ENCODE peak calls at places on chromosomes 1 and 21, in nine cellular contexts. W is BJ, T is right lobe of liver, O is brain microvascular endothelial cell, G is keratinocyte, Y is transverse colon, H is lung, P is pancreas, D is neural progenitor cell. E is an unnamed sample.

GRCh38 chr1:183285746-183286145 is 99.7 kb downstream of the LAMC2 start:
- DNase-seq in T (no peak), H (no peak), W (no peak), P (no peak), O (peak; percentile 16), D (no peak), Y (no peak), G (no peak), E (no peak)

GRCh38 chr1:22618056-22618455 is 18.4 kb upstream of the C1QA start:
- DNase-seq in G (no peak), Y (no peak), P (no peak), W (no peak), O (no peak), H (no peak), D (no peak), T (no peak), E (no peak)

GRCh38 chr1:39500862-39501389 is 9.5 kb downstream of the BMP8A start:
- DNase-seq in Y (no peak), T (no peak), O (no peak), H (no peak), W (no peak), P (no peak), D (no peak), G (no peak), E (no peak)

GRCh38 chr1:9561429-9561828 is 22.2 kb downstream of the SLC25A33 start:
- DNase-seq in H (no peak), Y (peak; percentile 45), D (no peak), G (peak; percentile 44), T (no peak), W (peak; percentile 90), P (no peak), O (peak; percentile 84), E (peak; percentile 84)

GRCh38 chr21:31644648-31645047 is 14.8 kb upstream of the SOD1 start:
- DNase-seq in P (no peak), H (no peak), W (no peak), O (no peak), G (no peak), Y (peak; percentile 31), D (no peak), T (no peak), E (no peak)

GRCh38 chr1:31227891-31228290 is 11.8 kb downstream of the NKAIN1 start:
- DNase-seq in D (peak; percentile 78), H (no peak), Y (no peak), T (no peak), P (no peak), O (no peak), G (no peak), W (no peak), E (no peak)

GRCh38 chr1:152667625-152668024 is 4.4 kb downstream of the LCE2D start:
- DNase-seq in G (no peak), P (no peak), H (no peak), T (no peak), Y (no peak), O (no peak), D (no peak), W (no peak), E (no peak)

GRCh38 chr1:172450524-172450885 is 6.6 kb upstream of the PIGC start:
- DNase-seq in P (peak; percentile 60), G (no peak), Y (peak; percentile 20), D (peak; percentile 28), T (peak; percentile 83), W (no peak), H (no peak), O (no peak), E (no peak)

GRCh38 chr1:22808186-22808845 is 97.7 kb downstream of the EPHB2 start:
- DNase-seq in W (no peak), Y (no peak), P (no peak), G (no peak), H (no peak), D (no peak), O (peak; percentile 31), T (no peak), E (no peak)

GRCh38 chr1:19477284-19478240 is 7.8 kb downstream of the CAPZB start:
- DNase-seq in W (no peak), P (no peak), D (no peak), G (no peak), Y (peak; percentile 51), H (no peak), T (no peak), O (no peak), E (no peak)

GRCh38 chr1:29208462-29208861 is 22.3 kb downstream of the MECR start:
- DNase-seq in Y (no peak), P (no peak), W (no peak), G (no peak), H (no peak), T (no peak), D (no peak), O (no peak), E (no peak)
- H3K36me3 ChIP-seq in Y (peaks cover 4% of the 10 kb centered on the region), P (no peaks in the 10 kb centered on the region), W (peaks cover 2% of the 10 kb centered on the region), G (peaks cover 29% of the 10 kb centered on the region), H (peaks cover 24% of the 10 kb centered on the region), T (no peaks in the 10 kb centered on the region), D (no peaks in the 10 kb centered on the region), O (peaks cover 11% of the 10 kb centered on the region), E (peaks cover 3% of the 10 kb centered on the region)

GRCh38 chr1:156746716-156747631 is 4.5 kb downstream of the HDGF start:
- DNase-seq in P (peak; percentile 87), H (peak; percentile 91), Y (peak; percentile 93), D (peak; percentile 94), W (peak; percentile 64), T (peak; percentile 95), G (peak; percentile 87), O (peak; percentile 95), E (no peak)
- TF ChIP-seq CTCF in P (no peak), H (no peak), Y (no peak), D (peak; percentile 55), W (peak; percentile 43), T (peak; percentile 7), G (peak; percentile 22), O (peak; percentile 48), E (peak; percentile 29)

GRCh38 chr1:91005285-91005684 is 16.6 kb downstream of the ZNF644 start:
- DNase-seq in H (no peak), O (no peak), D (no peak), Y (no peak), G (no peak), T (no peak), W (no peak), P (no peak), E (no peak)

GRCh38 chr1:91006113-91006908 is 15.5 kb downstream of the ZNF644 start:
- DNase-seq in W (no peak), Y (no peak), D (no peak), G (no peak), O (no peak), H (no peak), T (no peak), P (no peak), E (no peak)

GRCh38 chr1:91007092-91007491 is 14.7 kb downstream of the ZNF644 start:
- DNase-seq in W (no peak), T (no peak), H (no peak), Y (no peak), P (no peak), D (no peak), G (no peak), O (no peak), E (no peak)

GRCh38 chr1:91004145-91004544 is 17.7 kb downstream of the ZNF644 start:
- DNase-seq in H (no peak), Y (no peak), G (no peak), P (no peak), W (no peak), T (no peak), O (no peak), D (no peak), E (no peak)

GRCh38 chr1:91007827-91008226 is 14.0 kb downstream of the ZNF644 start:
- DNase-seq in D (no peak), Y (no peak), G (no peak), H (no peak), P (no peak), T (no peak), W (no peak), O (no peak), E (no peak)
- H3K36me3 ChIP-seq in D (peaks cover 25% of the 10 kb centered on the region), Y (no peaks in the 10 kb centered on the region), G (no peaks in the 10 kb centered on the region), H (no peaks in the 10 kb centered on the region), P (no peaks in the 10 kb centered on the region), T (no peaks in the 10 kb centered on the region), W (no peaks in the 10 kb centered on the region), O (no peaks in the 10 kb centered on the region), E (no peaks in the 10 kb centered on the region)

DNA sequence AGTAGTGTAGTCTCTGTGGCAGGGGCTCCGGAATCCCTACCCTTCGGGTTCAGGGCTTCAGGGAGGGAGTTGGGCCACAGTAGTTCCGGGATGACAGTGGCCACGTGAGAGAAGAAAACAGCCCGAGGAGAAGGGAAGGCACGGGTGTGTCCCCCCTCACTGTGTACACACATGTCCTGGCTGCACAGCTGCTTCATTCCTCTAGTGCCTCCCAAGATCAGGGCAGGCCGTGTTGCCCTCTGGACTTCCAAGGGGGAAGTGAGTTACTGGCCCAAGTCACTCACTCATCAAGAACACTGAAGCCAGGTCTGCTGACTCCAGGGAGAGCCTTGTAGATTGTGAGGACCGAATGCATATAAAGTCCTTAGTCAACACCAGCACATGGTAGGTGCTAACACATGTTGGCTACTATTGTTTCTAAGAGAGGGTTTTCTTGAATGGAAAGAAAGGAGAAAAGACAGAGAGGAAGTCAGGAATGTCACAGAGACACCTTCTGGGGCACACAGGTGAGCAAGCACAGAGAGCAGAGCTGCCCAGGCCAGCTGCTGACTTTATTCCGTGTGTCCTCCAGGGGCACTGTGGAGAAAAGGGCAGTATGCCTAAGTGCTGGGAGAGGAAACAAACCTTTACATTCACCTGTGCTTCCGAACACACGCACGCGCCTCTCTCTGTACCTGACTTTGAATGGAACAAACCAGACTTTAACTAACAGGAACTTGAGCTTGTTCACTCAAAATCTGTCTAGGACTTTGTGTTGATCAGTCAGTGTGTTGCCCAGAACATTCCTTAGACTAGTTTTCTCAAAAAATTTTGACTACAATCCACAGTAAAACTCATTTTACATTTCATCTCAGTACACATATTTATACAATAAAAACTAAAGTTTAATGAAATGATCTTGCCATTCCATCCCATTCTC is 40.0 kb downstream of the LHX4 start:
- DNase-seq in Y (peak; percentile 80), D (peak; percentile 39), P (no peak), H (no peak), W (no peak), G (no peak), O (no peak), T (no peak), E (no peak)
- TF ChIP-seq CTCF in Y (peak; percentile 21), D (peak; percentile 36), P (no peak), H (no peak), W (peak; percentile 17), G (peak; percentile 65), O (peak; percentile 52), T (peak; percentile 26), E (peak; percentile 60)